ENCODE peak calls at places on chromosomes 7 and 10, in seven cellular contexts. One of them, this sample, is unnamed.

GRCh38 chr7:108099650-108100049 is 30.5 kb downstream of the LAMB4 start:
- DNase-seq in AG04450: no peak
- DNase-seq in adrenal gland: no peak
- DNase-seq in testis: no peak
- DNase-seq in neural progenitor cell: no peak
- DNase-seq in left ventricle myocardium inferior: no peak
- DNase-seq in SK-N-SH: no peak
- DNase-seq in this sample: no peak

GRCh38 chr7:2859952-2860351 is 15.8 kb upstream of the GNA12 start:
- DNase-seq in AG04450: no peak
- DNase-seq in adrenal gland: no peak
- DNase-seq in testis: no peak
- DNase-seq in neural progenitor cell: no peak
- DNase-seq in left ventricle myocardium inferior: no peak
- DNase-seq in SK-N-SH: no peak
- DNase-seq in this sample: no peak

GRCh38 chr10:60338002-60338564 is 51.6 kb downstream of the ANK3 start:
- DNase-seq in AG04450: no peak
- DNase-seq in adrenal gland: no peak
- DNase-seq in testis: no peak
- DNase-seq in neural progenitor cell: no peak
- DNase-seq in left ventricle myocardium inferior: no peak
- DNase-seq in SK-N-SH: no peak
- DNase-seq in this sample: no peak

GRCh38 chr10:7388602-7389001 is 22.2 kb downstream of the SFMBT2 start:
- DNase-seq in AG04450: no peak
- DNase-seq in adrenal gland: no peak
- DNase-seq in testis: no peak
- DNase-seq in neural progenitor cell: no peak
- DNase-seq in left ventricle myocardium inferior: no peak
- DNase-seq in SK-N-SH: no peak
- DNase-seq in this sample: no peak

GRCh38 chr7:83119002-83119358 is 43.7 kb downstream of the PCLO start:
- DNase-seq in AG04450: no peak
- DNase-seq in adrenal gland: no peak
- DNase-seq in testis: no peak
- DNase-seq in neural progenitor cell: no peak
- DNase-seq in left ventricle myocardium inferior: no peak
- DNase-seq in SK-N-SH: no peak
- DNase-seq in this sample: no peak

GRCh38 chr7:92916751-92917369 is 80.5 kb upstream of the CDK6 start:
- DNase-seq in AG04450: no peak
- DNase-seq in adrenal gland: no peak
- DNase-seq in testis: peak
- DNase-seq in neural progenitor cell: peak
- DNase-seq in left ventricle myocardium inferior: no peak
- DNase-seq in SK-N-SH: peak
- DNase-seq in this sample: peak

GRCh38 chr10:73906524-73907447 is 4.1 kb upstream of the PLAU start:
- DNase-seq in AG04450: peak
- DNase-seq in adrenal gland: peak
- DNase-seq in testis: peak
- DNase-seq in neural progenitor cell: peak
- DNase-seq in left ventricle myocardium inferior: peak
- DNase-seq in SK-N-SH: no peak
- DNase-seq in this sample: peak

GRCh38 chr7:142001163-142001874 is 5.6 kb downstream of the MGAM start:
- DNase-seq in AG04450: no peak
- DNase-seq in adrenal gland: no peak
- DNase-seq in testis: no peak
- DNase-seq in neural progenitor cell: no peak
- DNase-seq in left ventricle myocardium inferior: no peak
- DNase-seq in SK-N-SH: no peak
- DNase-seq in this sample: peak

GRCh38 chr7:10889266-10889898 is 84.3 kb upstream of the PHF14 start:
- DNase-seq in AG04450: peak
- DNase-seq in adrenal gland: peak
- DNase-seq in testis: peak
- DNase-seq in neural progenitor cell: peak
- DNase-seq in left ventricle myocardium inferior: no peak
- DNase-seq in SK-N-SH: peak
- DNase-seq in this sample: peak

GRCh38 chr7:105346593-105347322 is 42.0 kb downstream of the SRPK2 start:
- DNase-seq in AG04450: no peak
- DNase-seq in adrenal gland: no peak
- DNase-seq in testis: no peak
- DNase-seq in neural progenitor cell: no peak
- DNase-seq in left ventricle myocardium inferior: no peak
- DNase-seq in SK-N-SH: no peak
- DNase-seq in this sample: no peak

GRCh38 chr7:141073173-141073640 is 657 bp upstream of the TMEM178B start:
- DNase-seq in AG04450: no peak
- DNase-seq in adrenal gland: peak
- DNase-seq in testis: peak
- DNase-seq in neural progenitor cell: peak
- DNase-seq in left ventricle myocardium inferior: peak
- DNase-seq in SK-N-SH: peak
- DNase-seq in this sample: no peak

GRCh38 chr10:53153831-53154230 is 381.2 kb upstream of the MBL2 start:
- DNase-seq in AG04450: no peak
- DNase-seq in adrenal gland: no peak
- DNase-seq in testis: no peak
- DNase-seq in neural progenitor cell: no peak
- DNase-seq in left ventricle myocardium inferior: no peak
- DNase-seq in SK-N-SH: no peak
- DNase-seq in this sample: no peak

GRCh38 chr10:49419005-49419404 is 23.1 kb upstream of the DRGX start:
- DNase-seq in AG04450: no peak
- DNase-seq in adrenal gland: no peak
- DNase-seq in testis: no peak
- DNase-seq in neural progenitor cell: no peak
- DNase-seq in left ventricle myocardium inferior: no peak
- DNase-seq in SK-N-SH: no peak
- DNase-seq in this sample: no peak

GRCh38 chr7:74656421-74656910 is 1.1 kb upstream of the GTF2I start:
- DNase-seq in AG04450: no peak
- DNase-seq in adrenal gland: peak
- DNase-seq in testis: peak
- DNase-seq in neural progenitor cell: peak
- DNase-seq in left ventricle myocardium inferior: peak
- DNase-seq in SK-N-SH: peak
- DNase-seq in this sample: no peak
- TF ChIP-seq CTCF in AG04450: no peak
- TF ChIP-seq CTCF in adrenal gland: no peak
- TF ChIP-seq CTCF in testis: no peak
- TF ChIP-seq CTCF in neural progenitor cell: no peak
- TF ChIP-seq CTCF in left ventricle myocardium inferior: peak
- TF ChIP-seq CTCF in SK-N-SH: no peak
- TF ChIP-seq CTCF in this sample: no peak

GRCh38 chr7:101687791-101688182 is 58.7 kb upstream of the MYL10 start:
- DNase-seq in AG04450: no peak
- DNase-seq in adrenal gland: no peak
- DNase-seq in testis: no peak
- DNase-seq in neural progenitor cell: no peak
- DNase-seq in left ventricle myocardium inferior: no peak
- DNase-seq in SK-N-SH: peak
- DNase-seq in this sample: no peak

GRCh38 chr7:101688995-101689907 is 60.2 kb upstream of the MYL10 start:
- DNase-seq in AG04450: no peak
- DNase-seq in adrenal gland: no peak
- DNase-seq in testis: no peak
- DNase-seq in neural progenitor cell: no peak
- DNase-seq in left ventricle myocardium inferior: no peak
- DNase-seq in SK-N-SH: no peak
- DNase-seq in this sample: no peak

GRCh38 chr7:101687081-101687480 is 58.0 kb upstream of the MYL10 start:
- DNase-seq in AG04450: no peak
- DNase-seq in adrenal gland: no peak
- DNase-seq in testis: no peak
- DNase-seq in neural progenitor cell: no peak
- DNase-seq in left ventricle myocardium inferior: no peak
- DNase-seq in SK-N-SH: no peak
- DNase-seq in this sample: no peak

GRCh38 chr7:101690061-101690460 is 61.0 kb upstream of the MYL10 start:
- DNase-seq in AG04450: no peak
- DNase-seq in adrenal gland: no peak
- DNase-seq in testis: no peak
- DNase-seq in neural progenitor cell: no peak
- DNase-seq in left ventricle myocardium inferior: peak
- DNase-seq in SK-N-SH: no peak
- DNase-seq in this sample: no peak

GRCh38 chr7:101688183-101688831 is 59.2 kb upstream of the MYL10 start:
- DNase-seq in AG04450: peak
- DNase-seq in adrenal gland: peak
- DNase-seq in testis: peak
- DNase-seq in neural progenitor cell: peak
- DNase-seq in left ventricle myocardium inferior: peak
- DNase-seq in SK-N-SH: peak
- DNase-seq in this sample: no peak
- H3K4me3 ChIP-seq in AG04450: peak
- H3K4me3 ChIP-seq in adrenal gland: peak
- H3K4me3 ChIP-seq in testis: peak
- H3K4me3 ChIP-seq in neural progenitor cell: peak
- H3K4me3 ChIP-seq in left ventricle myocardium inferior: peak
- H3K4me3 ChIP-seq in SK-N-SH: peak
- H3K4me3 ChIP-seq in this sample: peak

DNA sequence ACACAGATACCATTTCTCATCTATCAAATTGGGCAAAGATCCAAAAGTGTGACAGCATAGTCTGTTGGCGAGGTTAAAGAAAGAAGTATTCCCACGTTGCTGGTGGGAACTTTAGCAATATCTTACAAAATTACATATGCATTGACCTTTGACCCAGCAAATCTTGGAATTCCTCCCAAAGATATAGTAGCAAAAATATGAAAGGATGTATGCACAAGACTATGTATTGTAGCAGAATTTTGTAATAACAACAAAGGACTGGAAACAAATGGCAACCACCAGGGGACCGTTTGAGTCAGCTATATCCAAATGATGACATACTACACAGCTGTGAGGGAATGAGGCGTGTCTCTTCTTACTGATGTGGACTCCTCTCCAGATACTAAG is 50.2 kb downstream of the KCNH2 start:
- DNase-seq in AG04450: no peak
- DNase-seq in adrenal gland: no peak
- DNase-seq in testis: no peak
- DNase-seq in neural progenitor cell: no peak
- DNase-seq in left ventricle myocardium inferior: no peak
- DNase-seq in SK-N-SH: no peak
- DNase-seq in this sample: no peak
- TF ChIP-seq CTCF in AG04450: no peak
- TF ChIP-seq CTCF in adrenal gland: no peak
- TF ChIP-seq CTCF in testis: no peak
- TF ChIP-seq CTCF in neural progenitor cell: no peak
- TF ChIP-seq CTCF in left ventricle myocardium inferior: no peak
- TF ChIP-seq CTCF in SK-N-SH: no peak
- TF ChIP-seq CTCF in this sample: peak

DNA sequence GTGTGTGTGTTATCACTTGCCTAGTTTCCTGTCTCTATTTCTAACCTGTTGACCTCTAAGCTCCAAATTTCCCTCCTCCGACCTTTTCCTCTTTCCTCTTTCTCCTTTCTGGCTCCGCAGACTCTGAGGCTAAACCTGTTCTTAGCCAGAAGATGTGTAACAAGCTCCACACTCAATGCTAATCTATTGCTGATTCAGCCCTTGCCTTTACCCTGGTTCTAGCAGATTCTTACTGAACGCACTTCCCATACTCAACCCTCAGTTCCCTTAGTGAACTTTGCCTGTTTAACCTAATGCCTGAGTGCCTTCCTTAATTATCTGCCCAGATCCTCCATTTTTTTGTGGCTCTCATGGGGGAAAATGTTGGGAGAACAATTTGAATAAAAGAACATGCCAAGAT is 30.0 kb upstream of the SGMS1 start:
- DNase-seq in AG04450: no peak
- DNase-seq in adrenal gland: no peak
- DNase-seq in testis: no peak
- DNase-seq in neural progenitor cell: no peak
- DNase-seq in left ventricle myocardium inferior: no peak
- DNase-seq in SK-N-SH: no peak
- DNase-seq in this sample: no peak
- H3K4me3 ChIP-seq in AG04450: no peak
- H3K4me3 ChIP-seq in adrenal gland: no peak
- H3K4me3 ChIP-seq in testis: no peak
- H3K4me3 ChIP-seq in neural progenitor cell: no peak
- H3K4me3 ChIP-seq in left ventricle myocardium inferior: no peak
- H3K4me3 ChIP-seq in SK-N-SH: no peak
- H3K4me3 ChIP-seq in this sample: no peak

DNA sequence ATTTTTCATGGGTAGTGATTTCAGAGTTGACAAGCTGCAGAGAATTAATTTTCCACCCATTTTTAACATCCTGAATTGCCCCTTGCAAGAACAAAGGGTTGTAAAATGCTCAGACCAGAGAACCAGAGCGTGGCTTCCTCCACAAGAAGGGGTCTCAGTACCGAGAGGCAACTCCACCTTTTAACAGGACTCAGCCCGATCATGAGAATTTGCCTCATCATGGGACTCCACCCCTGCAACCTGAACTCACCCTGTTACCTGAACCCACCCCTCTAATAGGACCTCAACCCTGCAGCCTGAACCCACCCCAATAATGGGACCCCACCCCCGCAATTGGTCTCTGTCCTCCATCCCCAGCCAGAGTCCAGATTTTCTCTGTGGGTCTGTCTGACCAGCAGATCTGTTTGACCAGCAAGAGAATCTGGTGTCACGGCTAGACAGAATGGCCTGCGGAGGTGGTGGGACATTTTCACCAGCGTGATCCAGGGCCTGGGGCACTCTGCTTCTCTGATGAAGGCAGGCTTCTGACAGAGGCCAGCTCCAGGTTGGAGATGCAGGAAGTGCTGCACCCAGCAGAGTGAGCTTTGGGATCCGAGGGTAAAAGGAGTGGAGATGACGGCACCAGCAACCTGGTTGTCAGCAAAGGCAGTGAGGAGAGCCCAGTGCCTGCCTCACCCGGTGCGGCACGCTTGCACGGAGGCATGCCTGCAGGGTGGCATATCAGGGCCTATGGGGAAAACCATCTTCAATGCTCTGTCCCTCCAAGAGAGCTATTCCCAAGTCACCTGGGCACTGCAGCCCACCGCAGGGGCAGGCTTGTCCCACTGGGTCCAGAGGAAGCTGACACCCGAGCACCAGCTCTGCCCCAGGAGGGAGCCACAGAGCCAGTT is 136.6 kb downstream of the TCERG1L start:
- DNase-seq in AG04450: no peak
- DNase-seq in adrenal gland: no peak
- DNase-seq in testis: peak
- DNase-seq in neural progenitor cell: no peak
- DNase-seq in left ventricle myocardium inferior: no peak
- DNase-seq in SK-N-SH: no peak
- DNase-seq in this sample: no peak
- TF ChIP-seq CTCF in AG04450: no peak
- TF ChIP-seq CTCF in adrenal gland: no peak
- TF ChIP-seq CTCF in testis: no peak
- TF ChIP-seq CTCF in neural progenitor cell: no peak
- TF ChIP-seq CTCF in left ventricle myocardium inferior: no peak
- TF ChIP-seq CTCF in SK-N-SH: no peak
- TF ChIP-seq CTCF in this sample: no peak